ENCODE peak calls at places on chromosomes 1 and 21, in four cellular contexts. J is IMR-90, K is mesendoderm, X is H1. I is an unnamed sample.

GRCh38 chr1:228206582-228207351 is 1.1 kb upstream of the OBSCN start:
- DNase-seq in J (no peak), X (no peak), K (no peak), I (no peak)

GRCh38 chr1:207902566-207902965 is 8.4 kb downstream of the CD34 start:
- DNase-seq in X (no peak), J (no peak), K (no peak), I (no peak)

GRCh38 chr1:147669475-147670318 is 627 bp downstream of the ACP6 start:
- DNase-seq in X (no peak), J (peak), K (peak), I (peak)

GRCh38 chr1:109438798-109439297 is 12.6 kb upstream of the PSMA5 start:
- DNase-seq in X (no peak), J (peak), K (no peak), I (no peak)

GRCh38 chr21:14741237-14741636 is 195.1 kb upstream of the SAMSN1 start:
- DNase-seq in X (no peak), K (peak), J (no peak), I (no peak)

GRCh38 chr1:62528015-62528414 is 69.3 kb upstream of the ANGPTL3 start:
- DNase-seq in J (no peak), X (no peak), K (peak), I (no peak)

GRCh38 chr1:17915511-17916205 is 160.5 kb downstream of the ACTL8 start:
- DNase-seq in K (peak), X (no peak), J (no peak), I (peak)

GRCh38 chr21:27570306-27570868 is 603.5 kb upstream of the ADAMTS5 start:
- DNase-seq in X (no peak), K (no peak), J (peak), I (no peak)

GRCh38 chr1:110829955-110830553 is 42.9 kb upstream of the CD53 start:
- DNase-seq in K (peak), J (peak), X (peak), I (peak)

GRCh38 chr1:156281281-156282142 is 1.1 kb downstream of the SMG5 start:
- DNase-seq in J (peak), K (peak), X (no peak), I (no peak)

GRCh38 chr1:160206421-160207117 is 1.4 kb downstream of the PEA15 start:
- DNase-seq in X (no peak), J (peak), K (peak), I (peak)

GRCh38 chr1:100606438-100606837 is 68.5 kb downstream of the GPR88 start:
- DNase-seq in J (peak), K (peak), X (no peak), I (no peak)

GRCh38 chr1:204730826-204731459 is 45.4 kb upstream of the LRRN2 start:
- DNase-seq in K (peak), J (no peak), X (no peak), I (no peak)

GRCh38 chr1:111736548-111737215 is 2.5 kb downstream of the INKA2 start:
- DNase-seq in X (no peak), J (peak), K (no peak), I (no peak)

GRCh38 chr21:41558842-41559241 is 50.9 kb upstream of the TMPRSS2 start:
- DNase-seq in K (no peak), X (no peak), J (no peak), I (no peak)

GRCh38 chr1:166089804-166090203 is 77.0 kb downstream of the FAM78B start:
- DNase-seq in K (peak), J (no peak), X (no peak), I (no peak)

GRCh38 chr21:35838350-35838749 is 222.0 kb downstream of the SETD4 start:
- DNase-seq in K (peak), J (no peak), X (no peak), I (no peak)

GRCh38 chr1:85339089-85339488 is 62.7 kb upstream of the BCL10 start:
- DNase-seq in J (peak), K (peak), X (no peak), I (no peak)

GRCh38 chr1:85199667-85200366 is 999 bp downstream of the SYDE2 start:
- DNase-seq in J (no peak), K (no peak), X (no peak), I (no peak)

GRCh38 chr1:41537788-41538351 is 53.4 kb upstream of the EDN2 start:
- DNase-seq in J (peak), K (no peak), X (no peak), I (no peak)

GRCh38 chr1:70112838-70113237 is 92.5 kb downstream of the LRRC40 start:
- DNase-seq in K (peak), X (no peak), J (no peak), I (no peak)

GRCh38 chr1:32351077-32351858 is 11.0 kb downstream of the FAM229A start:
- DNase-seq in J (peak), K (peak), X (peak), I (peak)

GRCh38 chr1:32351859-32352745 is 10.2 kb downstream of the FAM229A start:
- DNase-seq in X (no peak), K (peak), J (peak), I (no peak)

GRCh38 chr1:32353431-32353830 is 8.9 kb downstream of the FAM229A start:
- DNase-seq in K (no peak), J (no peak), X (no peak), I (no peak)

GRCh38 chr1:32353886-32354570 is 8.3 kb downstream of the FAM229A start:
- DNase-seq in J (peak), K (peak), X (no peak), I (no peak)

DNA sequence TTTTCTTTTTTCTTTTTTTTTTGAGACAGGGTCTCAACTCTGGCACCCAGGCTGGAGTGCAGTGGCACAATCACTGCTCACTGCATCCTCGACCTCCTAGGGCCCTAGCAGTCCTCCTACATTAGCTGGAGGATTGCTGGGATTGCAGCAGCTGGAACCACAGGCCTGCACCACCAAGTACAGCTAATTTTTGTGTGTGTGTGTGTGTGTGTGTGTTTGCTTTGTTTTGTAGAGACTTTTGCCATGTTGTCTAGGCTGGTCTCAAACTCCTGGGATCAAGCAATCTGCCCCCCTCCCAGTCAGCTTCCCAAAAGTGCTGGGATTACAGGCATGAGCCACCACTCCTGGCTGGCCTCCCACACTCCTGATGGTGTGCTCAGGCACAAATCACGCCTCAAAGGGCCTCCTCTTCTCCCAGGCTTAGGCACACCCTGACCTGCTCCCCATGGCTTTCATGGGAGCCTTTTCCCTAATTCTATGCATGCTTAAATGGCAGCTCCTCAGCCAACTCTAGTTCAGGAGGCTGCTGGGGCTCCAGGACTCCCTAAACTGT is 9.4 kb downstream of the FAM229A start:
- DNase-seq in J (no peak), X (no peak), K (no peak), I (no peak)
- H2BK120ac ChIP-seq in J (peak), X (no peak), K (no peak), I (no peak)

GRCh38 chr21:44869860-44870747 is 3.4 kb downstream of the PTTG1IP start:
- DNase-seq in K (peak), X (no peak), J (peak), I (peak)
- H3K9ac ChIP-seq in K (peak), X (no peak), J (peak), I (no peak)

DNA sequence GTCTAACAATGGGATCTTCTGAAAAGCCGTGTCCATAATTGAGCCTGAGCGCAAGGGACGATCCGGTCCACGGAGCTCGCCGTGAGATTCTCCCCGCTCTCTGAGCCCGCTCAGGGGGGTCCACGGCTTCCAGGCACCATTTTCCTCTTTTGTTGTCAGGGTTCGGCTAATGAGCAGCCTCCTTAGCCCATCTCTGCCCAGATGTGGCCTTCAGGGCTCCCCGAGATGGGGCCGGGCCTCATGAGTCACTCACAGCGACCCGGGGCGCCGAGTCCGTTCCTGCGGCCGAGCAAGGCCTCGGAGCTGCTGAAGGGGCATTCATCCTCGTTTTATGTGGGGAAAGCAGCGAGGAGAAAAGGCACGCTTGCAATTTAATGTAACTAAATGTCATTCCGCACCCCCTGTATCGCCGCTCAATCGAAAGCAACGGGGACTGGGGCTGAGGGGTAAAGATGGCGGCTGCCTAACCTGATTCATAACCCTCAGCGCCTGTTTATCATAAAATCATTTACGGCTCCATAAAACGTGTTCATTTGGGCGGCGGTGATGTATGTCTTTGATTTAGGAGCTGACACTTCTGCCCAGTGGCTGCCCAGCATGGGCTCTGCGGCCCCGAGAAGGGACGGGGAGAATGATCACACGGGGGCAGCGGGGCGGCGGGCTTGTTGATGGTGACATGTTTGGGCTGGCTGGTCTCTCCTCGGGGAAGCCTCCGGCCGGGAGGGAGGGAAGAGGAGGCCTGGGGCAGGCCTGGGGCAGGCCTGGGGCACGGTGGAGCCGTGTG is 232.6 kb upstream of the C1orf174 start:
- DNase-seq in K (no peak), X (no peak), J (no peak), I (no peak)
- H2BK15ac ChIP-seq in K (no peak), X (no peak), J (no peak), I (no peak)

GRCh38 chr1:93180723-93181613 is at the start of gene CCDC18:
- DNase-seq in X (no peak), K (peak), J (peak), I (no peak)

GRCh38 chr1:93178418-93178817 is 1.8 kb downstream of the TMED5 start:
- DNase-seq in X (no peak), K (no peak), J (peak), I (no peak)

GRCh38 chr1:93177991-93178390 is 2.2 kb downstream of the TMED5 start:
- DNase-seq in X (no peak), K (no peak), J (peak), I (no peak)

DNA sequence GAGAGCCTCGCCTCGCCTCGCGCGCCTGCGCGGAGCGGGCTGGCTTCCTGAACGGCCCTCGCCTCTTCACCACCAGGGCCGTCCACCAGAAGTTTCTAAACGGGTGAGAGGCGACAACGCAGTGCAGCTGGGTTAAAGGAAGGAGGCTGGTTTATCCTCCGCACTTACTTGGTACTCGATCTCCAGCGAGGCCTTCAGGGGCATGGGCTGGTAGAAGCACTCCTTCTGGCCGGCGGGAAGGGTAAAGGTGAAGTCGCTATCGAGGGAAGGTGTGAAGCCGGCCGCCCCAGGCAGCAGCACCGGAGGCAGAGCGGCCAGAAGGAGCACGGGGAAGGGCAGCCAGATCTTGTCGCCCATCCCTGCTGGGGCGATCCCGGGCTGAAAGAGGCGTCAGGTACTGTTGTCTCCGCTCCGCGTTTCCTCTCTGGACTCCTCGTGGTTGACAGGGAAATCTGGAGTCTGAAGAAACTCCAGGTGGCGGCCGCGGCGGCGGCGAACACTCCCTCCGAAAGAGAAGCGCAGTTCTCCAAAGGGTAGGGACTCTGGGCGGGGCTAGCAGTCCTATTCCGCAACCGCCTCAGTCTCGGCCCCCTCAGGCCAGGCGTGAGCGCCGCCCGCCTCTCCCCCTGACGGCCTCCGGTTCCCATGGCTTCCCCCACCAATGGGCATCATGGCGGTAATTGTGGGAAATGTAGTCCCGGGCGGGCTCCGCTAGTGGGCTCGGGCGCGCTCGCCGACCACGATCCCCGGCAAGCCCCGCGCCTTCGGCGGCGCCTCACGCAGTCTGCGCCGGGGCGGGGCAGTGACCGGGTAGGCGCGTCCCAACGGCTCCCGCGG is at the start of gene TMED5:
- DNase-seq in X (peak), K (peak), J (peak), I (peak)
- H2BK120ac ChIP-seq in X (no peak), K (no peak), J (peak), I (no peak)

DNA sequence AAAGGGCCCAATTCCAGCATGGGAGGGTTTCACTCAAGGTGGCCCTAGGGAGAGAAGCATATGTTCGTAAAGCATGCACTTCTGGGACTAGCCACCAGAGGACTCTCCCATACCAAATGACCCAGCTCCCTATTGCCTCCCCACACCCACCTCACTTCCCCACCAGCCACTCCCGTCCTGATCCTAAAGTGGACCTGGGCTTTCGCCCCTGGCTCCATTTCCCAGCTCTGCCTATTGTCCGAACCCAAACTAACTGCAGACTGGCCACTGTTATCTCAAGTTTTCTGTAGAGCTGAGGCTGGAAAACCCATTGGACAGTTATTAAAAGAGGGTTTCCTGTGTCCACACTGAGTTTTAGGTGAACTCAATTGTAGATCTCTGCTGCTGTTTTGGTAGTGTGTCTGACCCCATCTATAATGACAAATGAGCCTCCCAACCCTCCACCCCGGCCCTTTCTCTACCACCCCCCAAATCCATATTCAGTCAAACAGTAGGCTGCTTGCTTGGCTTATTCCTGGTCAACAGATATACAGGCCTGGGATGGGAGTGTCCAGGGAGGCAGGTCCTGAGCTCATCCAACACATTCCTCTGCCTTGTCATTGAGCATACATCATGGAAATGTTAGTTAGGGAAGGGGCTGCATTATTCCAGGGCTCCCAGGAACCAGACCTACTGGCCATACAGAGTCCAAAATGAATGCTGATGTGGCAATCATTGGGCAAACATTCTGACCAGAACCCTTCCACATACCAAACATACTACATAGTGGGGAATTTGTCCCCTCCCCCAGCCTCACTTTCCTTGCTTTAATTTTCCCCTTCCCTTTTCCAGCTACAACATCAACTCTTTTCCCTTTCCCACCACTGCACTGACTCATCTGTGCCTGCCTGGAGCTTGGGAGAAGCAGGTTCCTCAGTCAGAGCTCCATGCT is 59.2 kb downstream of the ABCA4 start:
- DNase-seq in J (peak), X (no peak), K (peak), I (peak)
- H3K9ac ChIP-seq in J (no peak), X (no peak), K (no peak), I (no peak)

DNA sequence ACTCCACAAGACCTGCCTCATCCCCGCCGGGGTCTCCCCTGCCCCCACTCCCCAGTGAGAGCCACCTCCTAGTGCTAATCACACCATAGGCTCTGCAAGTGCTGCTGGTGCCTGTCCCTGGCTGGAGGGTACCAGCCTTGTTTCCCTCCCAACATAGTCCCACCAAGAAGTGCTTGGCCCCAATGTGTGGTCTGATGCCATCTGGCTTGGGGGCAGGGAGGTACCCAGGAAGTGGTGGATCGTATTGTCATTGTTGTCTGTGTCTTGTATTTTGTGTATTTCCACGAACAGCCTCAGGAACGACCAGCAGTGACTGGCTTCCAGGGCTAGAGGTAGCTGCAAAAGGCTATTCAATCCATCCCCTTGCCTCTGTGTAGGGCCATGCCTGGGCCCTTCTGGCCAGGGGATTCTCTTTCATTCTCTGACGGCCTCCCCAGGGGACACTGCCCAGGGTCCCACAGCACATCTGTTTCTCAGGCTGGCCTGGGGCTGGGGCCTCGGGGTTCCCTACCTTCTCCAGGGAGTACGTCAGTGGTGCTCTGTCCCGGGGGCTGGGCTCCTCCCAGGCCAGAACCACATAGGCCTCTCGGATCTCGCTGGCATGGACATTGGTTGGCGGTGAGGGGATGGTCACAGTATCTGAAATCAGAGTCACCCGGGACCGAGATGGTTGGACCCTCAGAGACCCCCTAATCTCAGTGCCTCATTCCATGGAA is 22.8 kb downstream of the MYOM3 start:
- DNase-seq in X (no peak), J (no peak), K (peak), I (no peak)
- H2BK15ac ChIP-seq in X (no peak), J (no peak), K (no peak), I (no peak)

GRCh38 chr1:223714849-223715709 is 2.7 kb downstream of the CAPN2 start:
- DNase-seq in X (no peak), J (peak), K (peak), I (no peak)
- H2BK120ac ChIP-seq in X (no peak), J (peak), K (no peak), I (no peak)

I was measured in H9.